ENCODE peak calls at places on chromosomes 2 and 18, in six cellular contexts. One of them, this sample, is unnamed.

GRCh38 chr2:64888591-64889309 is 100.4 kb upstream of the SLC1A4 start:
- DNase-seq in EH: peak
- DNase-seq in colonic mucosa: no peak
- DNase-seq in T-helper 2 cell: no peak
- DNase-seq in ovary: no peak
- DNase-seq in fibroblast of the aortic adventitia: peak
- DNase-seq in this sample: no peak

GRCh38 chr18:12460874-12461273 is 53.1 kb downstream of the PRELID3A start:
- DNase-seq in fibroblast of the aortic adventitia: peak
- DNase-seq in ovary: no peak
- DNase-seq in colonic mucosa: no peak
- DNase-seq in EH: no peak
- DNase-seq in T-helper 2 cell: no peak
- DNase-seq in this sample: no peak

GRCh38 chr2:199273043-199273647 is 184.6 kb downstream of the SATB2 start:
- DNase-seq in fibroblast of the aortic adventitia: peak
- DNase-seq in T-helper 2 cell: no peak
- DNase-seq in ovary: no peak
- DNase-seq in EH: peak
- DNase-seq in colonic mucosa: no peak
- DNase-seq in this sample: no peak

GRCh38 chr2:219886615-219887014 is 259.2 kb downstream of the SLC4A3 start:
- DNase-seq in colonic mucosa: no peak
- DNase-seq in EH: peak
- DNase-seq in T-helper 2 cell: no peak
- DNase-seq in fibroblast of the aortic adventitia: no peak
- DNase-seq in ovary: no peak
- DNase-seq in this sample: no peak

GRCh38 chr2:64594563-64594989 is 59.1 kb downstream of the SERTAD2 start:
- DNase-seq in ovary: no peak
- DNase-seq in T-helper 2 cell: no peak
- DNase-seq in EH: peak
- DNase-seq in colonic mucosa: no peak
- DNase-seq in fibroblast of the aortic adventitia: peak
- DNase-seq in this sample: no peak

GRCh38 chr2:230060672-230061293 is 7.9 kb downstream of the SLC16A14 start:
- DNase-seq in EH: no peak
- DNase-seq in T-helper 2 cell: no peak
- DNase-seq in fibroblast of the aortic adventitia: no peak
- DNase-seq in ovary: no peak
- DNase-seq in colonic mucosa: no peak
- DNase-seq in this sample: no peak

GRCh38 chr2:60416221-60417008 is 137.0 kb downstream of the BCL11A start:
- DNase-seq in ovary: no peak
- DNase-seq in colonic mucosa: peak
- DNase-seq in EH: peak
- DNase-seq in fibroblast of the aortic adventitia: no peak
- DNase-seq in T-helper 2 cell: no peak
- DNase-seq in this sample: no peak

GRCh38 chr2:160918909-160919503 is 241.2 kb upstream of the TANK start:
- DNase-seq in EH: peak
- DNase-seq in ovary: peak
- DNase-seq in colonic mucosa: peak
- DNase-seq in T-helper 2 cell: no peak
- DNase-seq in fibroblast of the aortic adventitia: peak
- DNase-seq in this sample: peak

GRCh38 chr2:208982831-208983230 is 441.0 kb upstream of the MAP2 start:
- DNase-seq in fibroblast of the aortic adventitia: no peak
- DNase-seq in ovary: no peak
- DNase-seq in colonic mucosa: no peak
- DNase-seq in EH: no peak
- DNase-seq in T-helper 2 cell: no peak
- DNase-seq in this sample: no peak

GRCh38 chr2:189254268-189254883 is 74.8 kb upstream of the COL5A2 start:
- DNase-seq in ovary: peak
- DNase-seq in EH: peak
- DNase-seq in T-helper 2 cell: no peak
- DNase-seq in colonic mucosa: no peak
- DNase-seq in fibroblast of the aortic adventitia: peak
- DNase-seq in this sample: no peak

GRCh38 chr2:135183822-135184221 is 131.7 kb downstream of the RAB3GAP1 start:
- DNase-seq in ovary: no peak
- DNase-seq in T-helper 2 cell: no peak
- DNase-seq in EH: no peak
- DNase-seq in colonic mucosa: no peak
- DNase-seq in fibroblast of the aortic adventitia: no peak
- DNase-seq in this sample: no peak

GRCh38 chr18:22171839-22172582 is 2.6 kb downstream of the GATA6 start:
- DNase-seq in EH: no peak
- DNase-seq in colonic mucosa: peak
- DNase-seq in fibroblast of the aortic adventitia: peak
- DNase-seq in ovary: peak
- DNase-seq in T-helper 2 cell: no peak
- DNase-seq in this sample: no peak

GRCh38 chr18:8744038-8744437 is 38.7 kb downstream of the MTCL1 start:
- DNase-seq in EH: no peak
- DNase-seq in T-helper 2 cell: no peak
- DNase-seq in fibroblast of the aortic adventitia: no peak
- DNase-seq in colonic mucosa: no peak
- DNase-seq in ovary: no peak
- DNase-seq in this sample: no peak

GRCh38 chr2:109648041-109648527 is 33.9 kb downstream of the SOWAHC start:
- DNase-seq in colonic mucosa: no peak
- DNase-seq in T-helper 2 cell: no peak
- DNase-seq in EH: peak
- DNase-seq in ovary: no peak
- DNase-seq in fibroblast of the aortic adventitia: peak
- DNase-seq in this sample: no peak

GRCh38 chr2:102185347-102185746 is 1.5 kb upstream of the IL1RL2 start:
- DNase-seq in colonic mucosa: peak
- DNase-seq in T-helper 2 cell: no peak
- DNase-seq in fibroblast of the aortic adventitia: peak
- DNase-seq in ovary: no peak
- DNase-seq in EH: peak
- DNase-seq in this sample: no peak

GRCh38 chr2:19861771-19862170 is 40.0 kb downstream of the TTC32 start:
- DNase-seq in EH: peak
- DNase-seq in colonic mucosa: no peak
- DNase-seq in T-helper 2 cell: no peak
- DNase-seq in fibroblast of the aortic adventitia: peak
- DNase-seq in ovary: no peak
- DNase-seq in this sample: no peak

GRCh38 chr2:219387284-219388126 is at the start of gene DNPEP:
- DNase-seq in EH: peak
- DNase-seq in colonic mucosa: peak
- DNase-seq in fibroblast of the aortic adventitia: peak
- DNase-seq in ovary: peak
- DNase-seq in T-helper 2 cell: peak
- DNase-seq in this sample: peak

GRCh38 chr2:10410001-10410671 is 38.0 kb downstream of the ODC1 start:
- DNase-seq in ovary: no peak
- DNase-seq in colonic mucosa: no peak
- DNase-seq in EH: no peak
- DNase-seq in T-helper 2 cell: no peak
- DNase-seq in fibroblast of the aortic adventitia: no peak
- DNase-seq in this sample: no peak

GRCh38 chr2:33607905-33608304 is 8.8 kb upstream of the FAM98A start:
- DNase-seq in T-helper 2 cell: no peak
- DNase-seq in fibroblast of the aortic adventitia: no peak
- DNase-seq in ovary: no peak
- DNase-seq in colonic mucosa: no peak
- DNase-seq in EH: no peak
- DNase-seq in this sample: no peak

GRCh38 chr2:60659026-60659425 is 97.0 kb upstream of the PAPOLG start:
- DNase-seq in ovary: no peak
- DNase-seq in colonic mucosa: no peak
- DNase-seq in fibroblast of the aortic adventitia: no peak
- DNase-seq in T-helper 2 cell: no peak
- DNase-seq in EH: no peak
- DNase-seq in this sample: no peak